ENCODE peak calls at places on chromosomes 2 and 18, in nine cellular contexts. M, E, C, Q, J, L, W, P and K are unnamed samples.

GRCh38 chr2:141439524-141439923 is 691.3 kb downstream of the LRP1B start:
- DNase-seq in M (peak; percentile 13), E (no peak), C (no peak), Q (peak; percentile 13), J (no peak), L (no peak), W (no peak), P (no peak), K (no peak)

GRCh38 chr18:49456794-49457193 is 3.7 kb downstream of the DYM start:
- DNase-seq in M (peak; percentile 52), E (no peak), C (no peak), Q (no peak), J (no peak), L (no peak), W (no peak), P (no peak), K (peak; percentile 38)

GRCh38 chr18:596288-596881 is 403 bp upstream of the CLUL1 start:
- DNase-seq in M (no peak), E (peak; percentile 66), C (peak; percentile 78), Q (no peak), J (peak; percentile 21), L (peak; percentile 60), W (no peak), P (peak; percentile 87), K (no peak)

GRCh38 chr2:95025406-95026319 is at the start of gene MAL:
- DNase-seq in M (no peak), E (peak; percentile 57), C (peak; percentile 83), Q (no peak), J (no peak), L (peak; percentile 50), W (peak; percentile 81), P (peak; percentile 80), K (no peak)

GRCh38 chr18:65587491-65587890 is 163.3 kb upstream of the CDH7 start:
- DNase-seq in M (no peak), E (no peak), C (peak; percentile 95), Q (no peak), J (no peak), L (no peak), W (no peak), P (no peak), K (no peak)

GRCh38 chr2:226011716-226012115 is 612.2 kb downstream of the NYAP2 start:
- DNase-seq in M (no peak), E (no peak), C (no peak), Q (no peak), J (no peak), L (no peak), W (no peak), P (no peak), K (no peak)

GRCh38 chr2:28068098-28068497 is 177.6 kb downstream of the BABAM2 start:
- DNase-seq in M (no peak), E (no peak), C (no peak), Q (peak; percentile 67), J (no peak), L (no peak), W (no peak), P (peak; percentile 49), K (no peak)

GRCh38 chr2:24049485-24050021 is at the start of gene FKBP1B:
- DNase-seq in M (peak; percentile 54), E (peak; percentile 21), C (no peak), Q (peak; percentile 47), J (peak; percentile 34), L (peak; percentile 45), W (peak; percentile 75), P (peak; percentile 88), K (peak; percentile 47)

GRCh38 chr2:239319261-239319661 is 81.6 kb downstream of the HDAC4 start:
- DNase-seq in M (peak; percentile 51), E (no peak), C (peak; percentile 15), Q (peak; percentile 78), J (no peak), L (no peak), W (no peak), P (peak; percentile 58), K (peak; percentile 46)

GRCh38 chr2:231597627-231598026 is 5.0 kb downstream of the TEX44 start:
- DNase-seq in M (no peak), E (no peak), C (no peak), Q (no peak), J (no peak), L (no peak), W (no peak), P (no peak), K (no peak)